ENCODE peak calls at places on chromosomes 13 and 19, in nine cellular contexts. R is osteocyte, U is mammary epithelial cell, O is AG10803, B is heart right ventricle, A is kidney epithelial cell, K is brain microvascular endothelial cell, Q is B cell, H is BE2C. F is an unnamed sample.

GRCh38 chr19:53521373-53522202 is 16.4 kb upstream of the ZNF331 start:
- DNase-seq in R (peak; percentile 80), U (no peak), O (no peak), B (no peak), A (no peak), K (no peak), Q (no peak), H (no peak), F (no peak)

GRCh38 chr13:101292711-101293110 is 123.6 kb downstream of the NALCN start:
- DNase-seq in R (no peak), U (no peak), O (peak; percentile 9), B (no peak), A (no peak), K (no peak), Q (no peak), H (no peak), F (no peak)

GRCh38 chr19:53991224-53992113 is at the start of gene CACNG6:
- DNase-seq in R (no peak), U (no peak), O (no peak), B (no peak), A (no peak), K (no peak), Q (peak; percentile 64), H (no peak), F (no peak)

GRCh38 chr13:41284512-41285288 is 21.3 kb upstream of the MTRF1 start:
- DNase-seq in R (peak; percentile 36), U (peak; percentile 96), O (peak; percentile 85), B (no peak), A (peak; percentile 39), K (peak; percentile 75), Q (no peak), H (no peak), F (no peak)

GRCh38 chr19:30207357-30207756 is 164.8 kb upstream of the ZNF536 start:
- DNase-seq in R (peak; percentile 63), U (no peak), O (no peak), B (no peak), A (no peak), K (no peak), Q (peak; percentile 10), H (no peak), F (no peak)

GRCh38 chr19:4108767-4109625 is 14.9 kb downstream of the MAP2K2 start:
- DNase-seq in R (no peak), U (no peak), O (no peak), B (no peak), A (no peak), K (no peak), Q (peak; percentile 88), H (no peak), F (peak; percentile 83)

GRCh38 chr19:9700229-9700981 is 25.5 kb upstream of the ZNF562 start:
- DNase-seq in R (no peak), U (no peak), O (no peak), B (no peak), A (no peak), K (no peak), Q (no peak), H (no peak), F (no peak)

GRCh38 chr13:100721885-100722512 is 47.4 kb upstream of the TMTC4 start:
- DNase-seq in R (no peak), U (peak; percentile 12), O (peak; percentile 44), B (no peak), A (no peak), K (peak; percentile 53), Q (peak; percentile 46), H (peak; percentile 66), F (peak; percentile 35)

GRCh38 chr19:18503971-18504885 is 17.6 kb downstream of the ELL start:
- DNase-seq in R (no peak), U (no peak), O (no peak), B (no peak), A (peak; percentile 54), K (no peak), Q (no peak), H (no peak), F (no peak)

GRCh38 chr13:84655677-84656076 is 773.4 kb upstream of the SLITRK1 start:
- DNase-seq in R (no peak), U (no peak), O (peak; percentile 21), B (no peak), A (no peak), K (peak; percentile 57), Q (no peak), H (no peak), F (no peak)

GRCh38 chr13:77930430-77930829 is 11.8 kb upstream of the EDNRB start:
- DNase-seq in R (no peak), U (no peak), O (no peak), B (no peak), A (no peak), K (no peak), Q (no peak), H (no peak), F (no peak)

GRCh38 chr13:77981191-77981925 is 62.7 kb upstream of the EDNRB start:
- DNase-seq in R (no peak), U (peak; percentile 39), O (peak; percentile 8), B (no peak), A (no peak), K (peak; percentile 6), Q (no peak), H (no peak), F (no peak)

GRCh38 chr19:29323972-29324680 is 111.2 kb upstream of the UQCRFS1 start:
- DNase-seq in R (peak; percentile 59), U (no peak), O (no peak), B (no peak), A (no peak), K (no peak), Q (no peak), H (no peak), F (no peak)

GRCh38 chr19:6103217-6103644 is 7.1 kb downstream of the RFX2 start:
- DNase-seq in R (no peak), U (peak; percentile 99), O (peak; percentile 99), B (peak; percentile 61), A (no peak), K (peak; percentile 63), Q (no peak), H (no peak), F (no peak)

GRCh38 chr19:46218160-46218559 is 11.4 kb upstream of the IGFL1 start:
- DNase-seq in R (no peak), U (peak; percentile 59), O (no peak), B (no peak), A (no peak), K (no peak), Q (no peak), H (no peak), F (no peak)

GRCh38 chr13:35349673-35350278 is 126.7 kb downstream of the MAB21L1 start:
- DNase-seq in R (no peak), U (peak; percentile 9), O (no peak), B (no peak), A (no peak), K (peak; percentile 1), Q (no peak), H (no peak), F (no peak)

GRCh38 chr13:50127017-50127725 is 111.9 kb downstream of the KCNRG start:
- DNase-seq in R (no peak), U (no peak), O (peak; percentile 25), B (peak; percentile 58), A (no peak), K (no peak), Q (peak; percentile 65), H (no peak), F (peak; percentile 46)

DNA sequence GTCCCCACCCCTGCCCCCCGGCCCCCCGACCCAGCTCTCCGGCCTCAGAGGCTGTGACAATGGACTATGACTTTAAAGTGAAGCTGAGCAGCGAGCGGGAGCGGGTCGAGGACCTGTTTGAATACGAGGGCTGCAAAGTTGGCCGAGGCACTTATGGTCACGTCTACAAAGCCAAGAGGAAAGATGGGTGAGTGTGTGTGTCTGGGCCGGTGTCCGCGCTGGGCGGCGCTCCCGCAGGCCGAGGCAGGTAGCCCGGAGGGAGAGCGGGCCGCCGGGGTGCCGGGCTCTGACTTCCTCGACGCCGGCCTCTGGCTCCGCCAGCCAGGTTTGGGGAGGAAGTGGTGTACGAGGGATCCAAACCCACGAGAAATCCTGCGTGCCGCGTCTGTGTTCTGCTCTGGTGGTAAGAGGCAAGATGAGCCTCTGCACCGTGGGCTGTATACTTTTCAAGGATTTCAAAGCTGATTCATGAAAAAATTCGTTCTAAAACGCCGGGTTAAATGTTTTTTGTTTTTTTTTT is 714 bp downstream of the CDK8 start:
- DNase-seq in R (no peak), U (peak; percentile 71), O (peak; percentile 40), B (peak; percentile 54), A (no peak), K (peak; percentile 10), Q (peak; percentile 55), H (peak; percentile 57), F (peak; percentile 49)
- TF ChIP-seq CTCF in R (no peak), U (peak; percentile 29), O (no peak), B (peak; percentile 8), A (no peak), K (no peak), Q (no peak), H (no peak), F (no peak)

DNA sequence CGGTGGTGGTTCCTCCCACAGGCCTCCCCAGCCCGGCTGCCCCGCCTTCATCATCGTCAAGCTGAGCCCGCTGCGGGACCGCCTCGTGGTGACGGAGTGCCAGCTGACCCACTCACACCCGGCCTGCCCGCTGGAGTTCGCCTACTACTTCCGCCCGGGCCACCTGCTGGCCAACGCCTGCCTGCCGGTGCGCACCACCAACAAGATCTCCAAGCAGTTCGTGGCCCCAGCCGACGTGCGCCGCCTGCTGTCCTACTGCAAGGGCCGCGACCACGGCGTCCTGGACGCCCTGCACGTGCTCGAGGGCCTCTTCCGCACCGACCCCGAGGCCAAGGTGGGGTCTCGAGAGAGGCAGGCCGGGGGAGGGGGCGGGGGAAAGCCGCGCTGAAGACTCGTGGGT is 12.0 kb downstream of the ZSWIM9 start:
- DNase-seq in R (no peak), U (no peak), O (no peak), B (no peak), A (no peak), K (no peak), Q (no peak), H (no peak), F (no peak)
- TF ChIP-seq CTCF in R (no peak), U (no peak), O (no peak), B (no peak), A (no peak), K (no peak), Q (no peak), H (no peak), F (no peak)

DNA sequence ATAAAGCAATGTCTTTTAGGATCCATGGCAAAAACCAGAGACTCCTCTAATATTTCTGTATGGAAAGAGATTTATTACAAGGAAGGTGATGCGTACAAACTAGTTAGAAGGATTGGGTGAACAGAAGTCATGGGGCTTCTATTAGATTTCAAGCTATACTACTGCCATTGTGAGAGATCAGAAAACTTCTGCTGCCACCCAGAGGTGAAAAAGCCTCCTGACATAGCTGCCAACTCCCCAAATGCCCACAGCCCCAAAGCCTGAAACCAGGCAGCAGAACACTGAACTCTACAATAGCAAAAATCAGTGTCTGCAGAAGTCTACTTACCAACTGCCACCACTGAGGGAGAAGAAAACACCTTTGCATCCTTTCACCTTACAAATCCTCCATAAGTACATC is 379.0 kb upstream of the MIR17HG start:
- DNase-seq in R (no peak), U (peak; percentile 9), O (no peak), B (no peak), A (no peak), K (no peak), Q (no peak), H (peak; percentile 48), F (no peak)
- TF ChIP-seq CTCF in R (peak; percentile 62), U (peak; percentile 52), O (no peak), B (peak; percentile 25), A (peak; percentile 72), K (peak; percentile 60), Q (no peak), H (peak; percentile 72), F (no peak)

GRCh38 chr13:110341445-110342247 is 34.6 kb downstream of the COL4A2 start:
- DNase-seq in R (no peak), U (no peak), O (no peak), B (peak; percentile 52), A (no peak), K (peak; percentile 91), Q (no peak), H (no peak), F (no peak)
- TF ChIP-seq CTCF in R (no peak), U (no peak), O (no peak), B (no peak), A (no peak), K (no peak), Q (no peak), H (no peak), F (no peak)